ENCODE peak calls at places on chromosomes 16 and 17, in six cellular contexts. E is small intestine; J is heart right ventricle; A is A549; H is naive thymus-derived CD4-positive, alpha-beta T cell; X is esophagus squamous epithelium. Z is an unnamed sample.
A peak's percentile ranks its signal among the peaks of the same experiment; 100 is the strongest.

GRCh38 chr17:77863814-77864161 is 94.7 kb upstream of the TNRC6C start:
- DNase-seq in A (no peak), H (no peak), X (no peak), J (peak; percentile 62), E (peak; percentile 53), Z (no peak)

GRCh38 chr17:74853669-74854068 is 6.0 kb downstream of the GRIN2C start:
- DNase-seq in A (no peak), H (no peak), X (no peak), J (no peak), E (no peak), Z (no peak)

GRCh38 chr17:12402963-12403622 is 262.6 kb upstream of the MYOCD start:
- DNase-seq in X (no peak), H (no peak), E (no peak), A (peak; percentile 91), J (no peak), Z (no peak)

GRCh38 chr16:27596411-27596810 is 46.5 kb downstream of the KATNIP start:
- DNase-seq in E (no peak), J (no peak), H (no peak), X (no peak), A (no peak), Z (no peak)

GRCh38 chr17:80316927-80317705 is 56.5 kb downstream of the RNF213 start:
- DNase-seq in X (no peak), H (no peak), A (no peak), J (peak; percentile 42), E (no peak), Z (no peak)

GRCh38 chr16:14486520-14487303 is 143.3 kb downstream of the PARN start:
- DNase-seq in X (no peak), A (peak; percentile 93), H (no peak), J (peak; percentile 87), E (peak; percentile 89), Z (peak; percentile 83)

GRCh38 chr16:84054916-84055315 is 12.3 kb upstream of the SLC38A8 start:
- DNase-seq in J (no peak), E (no peak), H (no peak), A (no peak), X (no peak), Z (no peak)

GRCh38 chr16:3774156-3774767 is 56.9 kb upstream of the TRAP1 start:
- DNase-seq in A (no peak), E (no peak), H (no peak), J (peak; percentile 81), X (no peak), Z (no peak)

GRCh38 chr17:33562792-33563191 is 269.7 kb upstream of the ASIC2 start:
- DNase-seq in J (no peak), A (no peak), H (no peak), X (no peak), E (no peak), Z (no peak)

GRCh38 chr16:89307421-89307805 is 89.9 kb downstream of the ZNF778 start:
- DNase-seq in E (no peak), H (no peak), J (no peak), A (no peak), X (no peak), Z (no peak)

GRCh38 chr16:81164958-81165357 is 68.8 kb upstream of the GCSH start:
- DNase-seq in X (no peak), J (no peak), H (no peak), E (no peak), A (no peak), Z (no peak)

GRCh38 chr17:60110586-60110985 is 31.9 kb upstream of the HEATR6 start:
- DNase-seq in X (no peak), A (no peak), E (no peak), J (no peak), H (no peak), Z (no peak)

GRCh38 chr16:88317619-88317977 is 65.2 kb upstream of the ZNF469 start:
- DNase-seq in J (peak; percentile 31), E (no peak), X (no peak), H (no peak), A (no peak), Z (no peak)

GRCh38 chr17:41910701-41911391 is 7.9 kb downstream of the ACLY start:
- DNase-seq in J (no peak), A (peak; percentile 98), X (no peak), E (no peak), H (no peak), Z (no peak)

GRCh38 chr17:50199211-50199633 is 2.2 kb downstream of the COL1A1 start:
- DNase-seq in E (no peak), H (no peak), A (no peak), X (no peak), J (no peak), Z (no peak)

GRCh38 chr17:75810216-75810615 is 25.6 kb downstream of the UNK start:
- DNase-seq in A (no peak), E (peak; percentile 66), H (no peak), J (no peak), X (no peak), Z (no peak)

GRCh38 chr17:49106366-49107210 is 26.0 kb upstream of the B4GALNT2 start:
- DNase-seq in H (no peak), J (no peak), E (peak; percentile 92), A (peak; percentile 90), X (no peak), Z (no peak)

GRCh38 chr16:48117217-48118105 is 38.3 kb downstream of the ABCC12 start:
- DNase-seq in A (peak; percentile 81), X (no peak), J (peak; percentile 29), H (peak; percentile 54), E (peak; percentile 5), Z (peak; percentile 68)

GRCh38 chr17:68455756-68456528 is 1.4 kb downstream of the WIPI1 start:
- DNase-seq in J (peak; percentile 37), E (peak; percentile 42), X (no peak), H (no peak), A (peak; percentile 21), Z (no peak)

GRCh38 chr17:59038734-59039133 is 67.9 kb downstream of the TRIM37 start:
- DNase-seq in A (no peak), J (no peak), H (no peak), X (no peak), E (no peak), Z (no peak)

GRCh38 chr16:17467923-17468540 is 2.7 kb downstream of the XYLT1 start:
- DNase-seq in E (peak; percentile 77), X (no peak), H (peak; percentile 39), A (peak; percentile 29), J (peak; percentile 71), Z (no peak)

DNA sequence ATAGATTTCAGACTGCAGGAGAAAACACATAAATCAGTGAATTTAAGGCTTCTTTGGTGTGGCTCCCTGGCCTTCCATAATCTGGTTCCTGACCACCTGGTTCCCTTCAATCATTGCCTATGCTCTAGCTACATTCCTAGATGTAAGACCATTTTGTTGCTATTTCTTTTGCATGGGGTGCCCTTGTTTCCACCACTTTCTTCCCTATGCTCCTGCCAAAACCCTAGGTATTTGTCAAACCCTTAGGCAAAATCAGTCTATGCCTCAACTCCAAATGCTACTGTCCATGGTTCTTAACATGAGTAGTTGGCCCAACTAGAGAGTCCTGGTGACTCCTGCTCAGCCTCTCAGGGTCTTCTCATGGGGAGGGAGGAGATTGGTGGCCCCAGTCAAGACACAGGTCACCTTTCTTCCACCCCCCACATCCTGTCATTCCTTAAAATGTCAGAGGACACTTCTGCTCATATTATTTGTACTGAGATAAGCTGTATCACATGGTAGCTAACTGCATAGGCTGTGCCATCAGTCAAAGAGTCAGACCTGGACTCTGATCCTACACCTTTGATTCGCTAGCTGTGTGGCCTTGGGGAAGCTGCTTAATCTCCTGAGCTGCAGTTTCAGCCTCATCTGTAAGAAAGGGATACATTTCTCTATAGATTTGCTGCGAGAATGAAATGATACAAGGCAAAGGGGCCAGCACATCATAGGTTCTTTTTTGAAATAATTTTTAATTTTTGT is 15.0 kb downstream of the ACSM5 start:
- DNase-seq in E (peak; percentile 55), H (no peak), A (no peak), J (no peak), X (no peak), Z (no peak)
- H3K4me1 ChIP-seq in E (no peaks in the 10 kb centered on the region), H (no peaks in the 10 kb centered on the region), A (no peaks in the 10 kb centered on the region), J (no peaks in the 10 kb centered on the region), X (no peaks in the 10 kb centered on the region), Z (no peaks in the 10 kb centered on the region)

DNA sequence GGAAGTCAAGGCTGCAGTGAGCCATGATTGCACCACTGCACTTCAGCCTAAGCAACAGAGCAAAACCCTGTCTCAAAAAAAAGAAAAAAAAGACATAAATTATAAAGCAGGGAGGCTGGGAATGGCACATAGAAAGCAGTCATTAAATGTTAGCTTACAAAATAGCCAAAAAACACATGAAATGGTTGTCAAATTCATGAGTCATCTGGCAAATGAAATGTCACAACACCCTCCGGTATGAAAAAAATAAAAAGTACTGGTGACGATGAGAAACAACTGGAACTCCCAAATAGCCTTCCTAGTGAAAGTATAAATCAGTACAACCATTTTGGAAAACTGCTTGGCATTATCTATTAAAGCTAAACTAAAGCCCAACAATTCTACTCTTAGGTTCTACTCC is 3.6 kb upstream of the KATNB1 start:
- DNase-seq in X (no peak), J (no peak), A (no peak), E (no peak), H (no peak), Z (no peak)
- H3K4me3 ChIP-seq in X (no peak overlapping the region), J (no peak overlapping the region), A (no peak overlapping the region), E (no peak overlapping the region), H (no peak overlapping the region), Z (no peak overlapping the region)

DNA sequence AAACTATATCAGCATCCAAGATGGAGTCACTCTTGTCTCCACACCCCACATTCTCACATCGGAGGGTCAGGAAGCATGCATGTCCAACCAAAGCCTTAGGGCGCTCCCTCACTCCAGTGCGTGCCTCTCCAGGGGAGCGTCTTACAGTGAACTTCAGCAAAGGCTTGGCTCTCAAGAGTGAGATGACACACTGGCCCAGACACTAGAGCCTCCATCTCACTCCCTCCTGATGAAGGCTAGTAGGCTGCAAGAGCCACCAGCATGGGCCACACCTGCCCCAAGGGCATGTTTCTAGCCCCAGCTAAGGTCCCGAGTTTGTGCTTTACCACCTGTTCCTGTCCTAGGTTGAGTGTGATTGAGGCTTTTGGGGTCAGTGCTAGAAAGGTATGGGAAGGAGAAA is 40.5 kb downstream of the BEAN1 start:
- DNase-seq in H (no peak), A (no peak), E (no peak), J (no peak), X (no peak), Z (no peak)
- H3K4me1 ChIP-seq in H (no peaks in the 10 kb centered on the region), A (no peaks in the 10 kb centered on the region), E (no peaks in the 10 kb centered on the region), J (no peaks in the 10 kb centered on the region), X (no peaks in the 10 kb centered on the region), Z (no peaks in the 10 kb centered on the region)

GRCh38 chr16:72787519-72788268 is 260.2 kb downstream of the ZFHX3 start:
- DNase-seq in X (no peak), J (peak; percentile 35), A (no peak), E (peak; percentile 80), H (peak; percentile 68), Z (peak; percentile 64)

GRCh38 chr16:72783716-72784320 is 264.1 kb downstream of the ZFHX3 start:
- DNase-seq in J (no peak), E (no peak), X (no peak), A (peak; percentile 9), H (no peak), Z (no peak)

GRCh38 chr16:72786606-72787005 is 261.3 kb downstream of the ZFHX3 start:
- DNase-seq in H (no peak), X (no peak), E (no peak), A (no peak), J (no peak), Z (no peak)

GRCh38 chr16:72787130-72787518 is 260.8 kb downstream of the ZFHX3 start:
- DNase-seq in X (no peak), J (no peak), A (no peak), H (no peak), E (no peak), Z (no peak)

DNA sequence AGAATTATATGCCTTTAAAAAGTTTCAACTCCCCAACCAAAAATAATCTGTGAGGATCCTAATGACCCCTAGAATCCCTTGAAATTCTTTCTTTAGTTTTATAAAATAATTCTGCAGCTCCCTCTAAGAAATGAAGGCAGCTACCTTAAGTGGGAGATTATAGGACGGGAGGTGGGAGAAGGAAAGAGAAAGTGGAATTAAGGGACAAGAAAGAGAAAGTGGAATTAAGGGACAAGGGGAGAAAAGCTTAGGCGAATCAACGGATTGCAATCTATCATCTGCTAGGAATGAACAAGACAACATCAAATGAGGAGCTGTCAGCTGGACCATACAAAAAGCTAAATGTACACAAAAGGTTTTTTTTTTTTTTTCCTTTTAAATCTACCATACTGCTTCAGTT is 262.0 kb downstream of the ZFHX3 start:
- DNase-seq in H (no peak), A (no peak), E (no peak), X (no peak), J (no peak), Z (no peak)
- H3K4me3 ChIP-seq in H (no peak overlapping the region), A (no peak overlapping the region), E (no peak overlapping the region), X (no peak overlapping the region), J (no peak overlapping the region), Z (no peak overlapping the region)